ENCODE peak calls at places on chromosomes 2 and 18, in eight cellular contexts. A is endothelial cell; C is GM19239; U is HT1080; L is stimulated activated CD8-positive, alpha-beta memory T cell treated with anti-CD3 and anti-CD28 coated beads, Interleukin-15, amount 100 ng/mL, for 4 hours; X is activated CD4-positive, alpha-beta T cell treated with anti-CD3 and anti-CD28 coated beads, Interleukin-2, amount 50 U/mL, for 24 hours; R is GM23338; K is GM13976. O is an unnamed sample.

GRCh38 chr2:197453914-197454398 is 604 bp downstream of the COQ10B start:
- DNase-seq in A (no peak), C (peak), U (no peak), L (no peak), X (no peak), R (no peak), K (peak), O (no peak)

GRCh38 chr2:69770193-69770702 is 28.3 kb downstream of the ANXA4 start:
- DNase-seq in A (no peak), C (no peak), U (peak), L (no peak), X (no peak), R (no peak), K (no peak), O (peak)

GRCh38 chr18:26696318-26696717 is 148.0 kb upstream of the KCTD1 start:
- DNase-seq in A (no peak), C (no peak), U (no peak), L (no peak), X (no peak), R (no peak), K (no peak), O (no peak)

GRCh38 chr2:103144837-103145236 is 383.0 kb downstream of the TMEM182 start:
- DNase-seq in A (no peak), C (no peak), U (peak), L (no peak), X (no peak), R (no peak), K (no peak), O (no peak)

GRCh38 chr2:148996805-148997204 is 41.7 kb upstream of the LYPD6B start:
- DNase-seq in A (no peak), C (no peak), U (no peak), L (no peak), X (no peak), R (no peak), K (no peak), O (no peak)

GRCh38 chr2:239943991-239944441 is 81.1 kb downstream of the NDUFA10 start:
- DNase-seq in A (no peak), C (no peak), U (no peak), L (no peak), X (no peak), R (no peak), K (no peak), O (no peak)

GRCh38 chr18:13136689-13137040 is 81.9 kb upstream of the LDLRAD4 start:
- DNase-seq in A (no peak), C (peak), U (no peak), L (no peak), X (no peak), R (peak), K (peak), O (no peak)

GRCh38 chr2:26312471-26312870 is 33.5 kb upstream of the SELENOI start:
- DNase-seq in A (no peak), C (no peak), U (no peak), L (no peak), X (no peak), R (no peak), K (no peak), O (no peak)

GRCh38 chr2:96599941-96600340 is 38.2 kb downstream of the KANSL3 start:
- DNase-seq in A (no peak), C (no peak), U (no peak), L (no peak), X (no peak), R (no peak), K (no peak), O (no peak)

GRCh38 chr2:67776276-67776675 is 286.5 kb downstream of the C1D start:
- DNase-seq in A (no peak), C (no peak), U (no peak), L (no peak), X (no peak), R (no peak), K (no peak), O (no peak)

GRCh38 chr18:35580748-35581534 is 599 bp upstream of the GALNT1 start:
- DNase-seq in A (peak), C (no peak), U (peak), L (no peak), X (peak), R (peak), K (peak), O (peak)

GRCh38 chr2:159612255-159612901 is 4.0 kb downstream of the BAZ2B start:
- DNase-seq in A (no peak), C (no peak), U (no peak), L (no peak), X (no peak), R (peak), K (no peak), O (no peak)

GRCh38 chr18:41353726-41354125 is 601.3 kb upstream of the PIK3C3 start:
- DNase-seq in A (no peak), C (no peak), U (no peak), L (no peak), X (no peak), R (no peak), K (no peak), O (no peak)

GRCh38 chr2:8566155-8566670 is 115.6 kb upstream of the ID2 start:
- DNase-seq in A (no peak), C (no peak), U (no peak), L (no peak), X (no peak), R (no peak), K (no peak), O (no peak)

GRCh38 chr2:157190151-157190550 is 67.4 kb upstream of the GALNT5 start:
- DNase-seq in A (no peak), C (no peak), U (peak), L (no peak), X (no peak), R (no peak), K (no peak), O (no peak)

GRCh38 chr2:125408839-125409502 is 1247.0 kb upstream of the GYPC start:
- DNase-seq in A (no peak), C (no peak), U (no peak), L (no peak), X (no peak), R (no peak), K (no peak), O (no peak)

GRCh38 chr2:179454443-179455218 is 190.0 kb upstream of the SESTD1 start:
- DNase-seq in A (no peak), C (no peak), U (peak), L (no peak), X (no peak), R (no peak), K (no peak), O (no peak)

GRCh38 chr2:17753803-17754663 is at the start of the genes GEN1 and SMC6:
- DNase-seq in A (peak), C (peak), U (peak), L (peak), X (peak), R (peak), K (peak), O (peak)

GRCh38 chr2:60530660-60531276 is 22.7 kb downstream of the BCL11A start:
- DNase-seq in A (no peak), C (no peak), U (no peak), L (no peak), X (no peak), R (peak), K (no peak), O (peak)

GRCh38 chr2:237438082-237438925 is 24.3 kb upstream of the COL6A3 start:
- DNase-seq in A (no peak), C (no peak), U (no peak), L (no peak), X (no peak), R (peak), K (no peak), O (no peak)

GRCh38 chr2:212548459-212548815 is 9.8 kb upstream of the ERBB4 start:
- DNase-seq in A (peak), C (no peak), U (peak), L (no peak), X (no peak), R (peak), K (no peak), O (no peak)

GRCh38 chr18:70415823-70416488 is 127.1 kb downstream of the SOCS6 start:
- DNase-seq in A (no peak), C (no peak), U (no peak), L (no peak), X (no peak), R (no peak), K (no peak), O (no peak)

GRCh38 chr2:43193996-43194869 is 32.2 kb downstream of the ZFP36L2 start:
- DNase-seq in A (no peak), C (peak), U (no peak), L (no peak), X (no peak), R (no peak), K (no peak), O (no peak)

GRCh38 chr2:156334496-156335478 is 2.3 kb upstream of the NR4A2 start:
- DNase-seq in A (peak), C (no peak), U (peak), L (peak), X (peak), R (peak), K (peak), O (peak)

GRCh38 chr2:3504741-3505140 is 14.6 kb downstream of the ADI1 start:
- DNase-seq in A (no peak), C (no peak), U (no peak), L (no peak), X (no peak), R (no peak), K (no peak), O (no peak)

GRCh38 chr18:79354350-79354749 is 41.4 kb upstream of the NFATC1 start:
- DNase-seq in A (no peak), C (no peak), U (peak), L (no peak), X (no peak), R (no peak), K (no peak), O (no peak)

GRCh38 chr2:189344036-189344435 is 97.2 kb upstream of the WDR75 start:
- DNase-seq in A (no peak), C (no peak), U (no peak), L (no peak), X (no peak), R (no peak), K (no peak), O (no peak)